ENCODE peak calls at places on chromosomes 7 and 10, in seven cellular contexts. Z, A, D, X, G, Q and S are unnamed samples.

GRCh38 chr7:87188930-87189329 is 30.6 kb downstream of the TMEM243 start:
- DNase-seq in Z (no peak), A (no peak), D (no peak), X (no peak), G (no peak), Q (no peak), S (no peak)

GRCh38 chr10:64463406-64463805 is 942.2 kb downstream of the REEP3 start:
- DNase-seq in Z (no peak), A (no peak), D (no peak), X (peak), G (no peak), Q (no peak), S (no peak)

GRCh38 chr10:85600026-85600743 is 766.4 kb downstream of the GRID1 start:
- DNase-seq in Z (no peak), A (no peak), D (no peak), X (no peak), G (no peak), Q (no peak), S (no peak)

GRCh38 chr10:113922787-113923570 is 68.5 kb downstream of the NHLRC2 start:
- DNase-seq in Z (no peak), A (no peak), D (no peak), X (no peak), G (no peak), Q (no peak), S (no peak)

GRCh38 chr10:85618841-85619240 is 747.8 kb downstream of the GRID1 start:
- DNase-seq in Z (no peak), A (no peak), D (no peak), X (no peak), G (no peak), Q (no peak), S (no peak)

GRCh38 chr7:5143935-5144903 is 45.8 kb upstream of the WIPI2 start:
- DNase-seq in Z (peak), A (no peak), D (no peak), X (peak), G (no peak), Q (peak), S (peak)

GRCh38 chr10:67618116-67618515 is 77.9 kb downstream of the CTNNA3 start:
- DNase-seq in Z (no peak), A (no peak), D (no peak), X (peak), G (no peak), Q (no peak), S (no peak)

GRCh38 chr10:114970515-114970914 is 32.5 kb downstream of the TRUB1 start:
- DNase-seq in Z (no peak), A (no peak), D (no peak), X (no peak), G (no peak), Q (no peak), S (no peak)

GRCh38 chr10:30284860-30285594 is 64.1 kb downstream of the MTPAP start:
- DNase-seq in Z (no peak), A (no peak), D (no peak), X (peak), G (no peak), Q (no peak), S (no peak)

DNA sequence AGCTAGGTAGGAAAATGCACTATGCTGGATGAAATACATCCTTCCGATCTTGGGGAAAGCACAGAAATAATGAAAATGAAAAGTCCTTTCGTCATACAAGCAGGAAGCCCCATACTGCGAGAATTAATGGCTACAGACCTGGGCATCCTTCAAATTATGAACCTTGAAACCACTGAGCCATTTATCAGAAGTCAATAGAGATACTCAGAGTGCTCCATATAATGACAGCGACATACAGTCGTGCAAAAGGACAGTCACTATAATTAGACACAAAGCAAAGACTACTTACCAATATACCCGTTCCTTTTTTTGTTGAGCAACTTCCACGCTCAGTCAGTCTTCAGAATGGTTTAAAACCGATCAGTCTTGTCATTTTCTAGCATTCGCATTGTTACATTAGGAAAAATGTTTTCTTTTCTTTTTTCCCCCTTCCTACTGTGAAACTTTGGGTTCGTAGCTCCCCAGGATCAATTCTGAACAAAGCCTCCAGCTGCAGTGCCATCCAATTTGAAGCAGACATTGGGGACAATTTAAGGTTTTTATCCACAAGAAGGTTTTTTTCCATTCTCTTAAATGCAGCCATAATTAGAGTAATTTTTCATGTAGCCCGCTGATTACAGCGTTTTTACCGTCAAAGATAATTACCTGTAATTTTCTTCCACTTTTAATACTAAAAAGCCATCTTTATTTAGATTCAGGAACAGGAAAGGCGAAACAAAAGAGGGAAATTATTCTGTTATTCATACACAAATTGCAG is 6.4 kb downstream of the DLX6 start:
- DNase-seq in Z (no peak), A (no peak), D (no peak), X (no peak), G (no peak), Q (no peak), S (no peak)
- H3K4me3 ChIP-seq in Z (no peak), A (no peak), D (no peak), X (no peak), G (no peak), Q (no peak), S (no peak)

GRCh38 chr10:121597504-121598241 is 571 bp downstream of the FGFR2 start:
- DNase-seq in Z (peak), A (no peak), D (no peak), X (peak), G (peak), Q (peak), S (peak)
- H3K4me3 ChIP-seq in Z (peak), A (no peak), D (peak), X (no peak), G (peak), Q (peak), S (peak)

DNA sequence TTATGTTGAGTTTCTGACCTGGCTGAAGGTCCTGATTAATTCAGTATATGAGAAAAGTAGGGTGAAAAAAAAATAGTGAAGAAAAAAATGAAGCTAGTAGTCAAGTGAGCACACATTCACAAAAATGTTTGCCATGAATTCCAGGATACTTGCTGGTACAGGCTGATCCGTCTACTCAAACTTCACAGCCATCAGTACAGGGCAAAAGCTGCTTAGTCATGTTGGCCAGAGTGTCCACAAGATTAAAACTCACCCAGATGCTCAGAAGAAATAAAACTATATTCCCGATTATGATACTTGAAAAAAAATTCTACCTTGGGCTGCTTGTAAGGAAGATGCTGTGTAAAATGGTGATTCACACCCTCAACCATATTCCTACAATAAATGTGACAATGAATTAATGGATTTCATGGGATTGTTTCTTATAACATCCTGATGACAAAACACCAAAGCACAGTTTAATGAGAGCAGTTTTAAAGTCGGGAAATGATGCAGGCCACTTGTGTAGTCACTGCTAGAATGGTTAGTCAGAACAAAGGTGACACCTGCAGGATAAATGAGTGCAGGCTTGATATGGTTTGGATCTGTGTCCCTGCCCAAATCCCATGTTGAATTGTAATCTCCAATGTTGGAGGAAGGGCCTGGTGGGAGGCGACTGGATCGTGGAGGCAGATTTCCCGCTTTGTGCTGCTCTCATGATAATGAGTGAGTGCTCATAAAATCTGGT is 49.2 kb upstream of the ANKRD1 start:
- DNase-seq in Z (no peak), A (no peak), D (no peak), X (peak), G (no peak), Q (no peak), S (no peak)
- H3K4me3 ChIP-seq in Z (no peak), A (no peak), D (no peak), X (no peak), G (no peak), Q (peak), S (peak)

GRCh38 chr7:99559276-99559915 is 954 bp downstream of the ZNF655 start:
- DNase-seq in Z (no peak), A (no peak), D (no peak), X (peak), G (no peak), Q (no peak), S (no peak)

GRCh38 chr7:99557940-99558305 is 519 bp upstream of the ZNF655 start:
- DNase-seq in Z (no peak), A (no peak), D (no peak), X (no peak), G (no peak), Q (no peak), S (no peak)

GRCh38 chr7:99558306-99559275 is at the start of gene ZNF655:
- DNase-seq in Z (peak), A (no peak), D (peak), X (peak), G (peak), Q (peak), S (peak)

GRCh38 chr7:99554929-99555328 is 3.0 kb upstream of the FAM200A start:
- DNase-seq in Z (no peak), A (no peak), D (no peak), X (no peak), G (no peak), Q (no peak), S (no peak)

GRCh38 chr7:99557196-99557607 is 1.2 kb upstream of the ZNF655 start:
- DNase-seq in Z (no peak), A (no peak), D (no peak), X (no peak), G (no peak), Q (no peak), S (no peak)
- H3K4me3 ChIP-seq in Z (peak), A (peak), D (peak), X (peak), G (peak), Q (peak), S (peak)

GRCh38 chr7:80943342-80943741 is 24.5 kb upstream of the SEMA3C start:
- DNase-seq in Z (no peak), A (no peak), D (no peak), X (peak), G (no peak), Q (no peak), S (no peak)

GRCh38 chr7:80940539-80941205 is 21.8 kb upstream of the SEMA3C start:
- DNase-seq in Z (no peak), A (no peak), D (no peak), X (peak), G (no peak), Q (no peak), S (no peak)

GRCh38 chr7:80937336-80937735 is 18.5 kb upstream of the SEMA3C start:
- DNase-seq in Z (no peak), A (no peak), D (no peak), X (no peak), G (no peak), Q (no peak), S (no peak)

GRCh38 chr7:80942261-80943041 is 23.6 kb upstream of the SEMA3C start:
- DNase-seq in Z (no peak), A (peak), D (peak), X (peak), G (peak), Q (peak), S (peak)

DNA sequence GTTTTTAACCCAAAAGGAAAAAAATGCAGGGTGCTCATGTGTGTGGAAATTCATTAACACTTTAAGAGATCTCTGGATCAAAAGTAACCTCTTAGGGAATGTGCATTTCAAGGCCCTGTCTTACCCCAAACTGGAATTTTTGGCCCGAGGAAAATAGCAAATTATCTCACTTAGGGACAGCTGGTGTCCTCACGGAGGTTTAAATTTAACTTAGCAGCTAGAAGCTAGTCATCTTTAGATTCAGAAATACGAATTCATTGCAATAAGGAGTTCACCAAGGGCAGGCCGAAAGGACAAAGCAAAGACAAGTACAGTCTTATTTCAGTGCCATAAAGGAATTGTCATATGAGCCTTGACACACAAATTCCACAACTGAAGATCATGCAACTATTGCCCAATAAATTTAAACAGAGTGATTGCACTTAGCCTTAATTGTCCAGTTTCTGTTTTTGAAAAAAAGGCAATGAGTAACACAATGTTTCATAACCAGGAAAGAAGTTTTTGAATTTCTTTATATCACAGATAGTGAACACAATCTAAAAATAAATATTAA is 22.4 kb upstream of the SEMA3C start:
- DNase-seq in Z (no peak), A (no peak), D (peak), X (peak), G (no peak), Q (no peak), S (no peak)
- H3K4me3 ChIP-seq in Z (no peak), A (no peak), D (no peak), X (no peak), G (no peak), Q (no peak), S (no peak)

GRCh38 chr10:34726862-34727261 is 88.2 kb downstream of the PARD3 start:
- DNase-seq in Z (no peak), A (no peak), D (no peak), X (no peak), G (no peak), Q (no peak), S (no peak)

GRCh38 chr10:34727595-34728033 is 87.5 kb downstream of the PARD3 start:
- DNase-seq in Z (no peak), A (no peak), D (no peak), X (no peak), G (no peak), Q (no peak), S (no peak)

GRCh38 chr10:34722404-34722803 is 92.7 kb downstream of the PARD3 start:
- DNase-seq in Z (no peak), A (no peak), D (no peak), X (no peak), G (no peak), Q (no peak), S (no peak)

GRCh38 chr10:34721201-34721840 is 93.8 kb downstream of the PARD3 start:
- DNase-seq in Z (no peak), A (no peak), D (no peak), X (peak), G (no peak), Q (no peak), S (no peak)

GRCh38 chr10:34723746-34724145 is 91.3 kb downstream of the PARD3 start:
- DNase-seq in Z (no peak), A (no peak), D (peak), X (peak), G (peak), Q (no peak), S (no peak)
- H3K4me3 ChIP-seq in Z (no peak), A (no peak), D (no peak), X (no peak), G (no peak), Q (no peak), S (no peak)

GRCh38 chr10:3281911-3282310 is 109.3 kb upstream of the PITRM1 start:
- DNase-seq in Z (no peak), A (no peak), D (no peak), X (no peak), G (no peak), Q (no peak), S (no peak)

GRCh38 chr10:3292601-3293000 is 120.0 kb upstream of the PITRM1 start:
- DNase-seq in Z (no peak), A (no peak), D (no peak), X (peak), G (peak), Q (no peak), S (no peak)

GRCh38 chr10:3282341-3282740 is 109.8 kb upstream of the PITRM1 start:
- DNase-seq in Z (no peak), A (no peak), D (no peak), X (no peak), G (peak), Q (no peak), S (no peak)

GRCh38 chr10:3290550-3290949 is 118.0 kb upstream of the PITRM1 start:
- DNase-seq in Z (no peak), A (no peak), D (no peak), X (no peak), G (no peak), Q (no peak), S (no peak)

DNA sequence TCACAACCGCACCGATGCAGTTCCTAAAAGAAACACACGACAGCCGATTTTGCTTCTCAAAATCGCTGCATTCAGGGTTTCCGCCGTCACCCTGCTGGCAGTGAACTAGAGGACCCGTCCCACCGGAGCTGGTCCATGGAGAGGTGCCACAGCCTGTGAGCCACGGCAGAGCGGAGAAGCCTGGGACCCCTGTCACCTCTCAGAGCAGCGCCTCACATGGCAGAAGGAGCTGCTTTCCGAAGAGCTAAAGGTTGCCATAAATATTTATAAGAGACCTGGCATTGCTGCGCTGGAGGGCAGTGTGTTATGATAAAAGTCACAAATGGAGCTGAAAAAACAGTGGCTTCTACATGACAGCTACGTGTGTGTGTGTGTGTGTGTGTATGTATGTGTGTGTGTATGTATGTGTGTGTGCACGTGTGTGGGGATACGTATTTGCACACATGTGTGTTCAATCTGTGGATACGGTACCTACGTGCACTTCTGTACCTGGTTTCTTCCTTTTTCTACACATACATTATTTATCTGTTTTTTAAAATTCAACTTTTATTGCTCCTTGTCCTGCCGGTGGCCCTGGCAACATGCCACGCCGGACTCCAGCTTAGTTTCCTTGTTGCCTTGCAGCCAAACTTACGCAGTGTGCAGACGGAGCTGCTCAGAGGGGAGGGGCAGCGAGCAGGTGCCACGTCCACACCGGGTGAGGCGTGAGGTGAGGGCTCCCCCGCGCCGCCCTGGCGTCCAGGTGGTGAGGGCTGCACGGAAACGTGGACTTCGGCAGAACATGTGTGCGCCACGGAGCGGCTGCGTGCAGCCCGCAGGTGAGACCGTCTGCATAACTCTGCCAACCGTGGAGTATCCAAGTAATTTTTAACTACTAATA is 115.2 kb upstream of the PITRM1 start:
- DNase-seq in Z (no peak), A (no peak), D (peak), X (no peak), G (peak), Q (no peak), S (no peak)
- H3K4me3 ChIP-seq in Z (no peak), A (no peak), D (no peak), X (no peak), G (no peak), Q (no peak), S (no peak)

DNA sequence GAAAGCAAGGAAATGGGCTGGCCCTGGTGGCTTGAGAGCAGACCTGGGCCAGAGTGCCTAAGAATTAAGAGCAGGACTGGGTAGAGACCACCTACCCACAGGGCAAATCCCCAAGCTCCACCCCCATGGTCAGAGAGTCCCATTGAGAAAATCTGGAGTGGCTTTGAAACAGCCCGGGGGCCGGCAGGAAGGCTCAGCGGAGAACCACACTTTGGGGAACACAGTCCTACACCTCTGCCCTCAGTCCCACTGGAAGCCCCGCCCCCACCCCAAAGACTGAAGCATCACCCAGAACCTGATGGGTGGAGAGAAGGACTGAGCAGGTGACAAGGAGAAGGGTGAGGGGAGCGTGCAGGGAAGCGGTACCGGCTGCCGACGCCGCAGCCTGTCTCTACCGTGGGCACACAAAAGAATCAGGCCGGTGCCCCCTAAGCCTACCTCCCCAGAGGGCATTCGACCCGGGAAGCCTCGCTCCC is 3.6 kb downstream of the SMARCD3 start:
- DNase-seq in Z (no peak), A (no peak), D (no peak), X (no peak), G (no peak), Q (no peak), S (no peak)
- H3K4me3 ChIP-seq in Z (peak), A (peak), D (peak), X (no peak), G (peak), Q (peak), S (peak)